ENCODE peak calls at places on chromosomes 11 and 22, in five cellular contexts. One of them, this sample, is unnamed.

GRCh38 chr22:44181033-44181911 is 547 bp downstream of the PARVG start:
- DNase-seq in iris pigment epithelial cell: no peak
- DNase-seq in Right ventricle myocardium superior: peak
- DNase-seq in HCT116: no peak
- DNase-seq in GM13977: peak
- DNase-seq in this sample: no peak

GRCh38 chr11:62592989-62593421 is 1.7 kb upstream of the TUT1 start:
- DNase-seq in Right ventricle myocardium superior: no peak
- DNase-seq in HCT116: no peak
- DNase-seq in iris pigment epithelial cell: no peak
- DNase-seq in GM13977: no peak
- DNase-seq in this sample: no peak

GRCh38 chr11:68569357-68569756 is 108.8 kb downstream of the PPP6R3 start:
- DNase-seq in HCT116: no peak
- DNase-seq in Right ventricle myocardium superior: no peak
- DNase-seq in GM13977: peak
- DNase-seq in iris pigment epithelial cell: peak
- DNase-seq in this sample: no peak

GRCh38 chr22:38228873-38229740 is 27.3 kb downstream of the MAFF start:
- DNase-seq in HCT116: peak
- DNase-seq in Right ventricle myocardium superior: peak
- DNase-seq in GM13977: no peak
- DNase-seq in iris pigment epithelial cell: peak
- DNase-seq in this sample: peak

GRCh38 chr22:29715240-29715639 is 4.6 kb upstream of the CABP7 start:
- DNase-seq in iris pigment epithelial cell: no peak
- DNase-seq in HCT116: no peak
- DNase-seq in Right ventricle myocardium superior: no peak
- DNase-seq in GM13977: no peak
- DNase-seq in this sample: no peak

GRCh38 chr11:61698173-61698965 is 18.2 kb downstream of the DAGLA start:
- DNase-seq in iris pigment epithelial cell: no peak
- DNase-seq in HCT116: no peak
- DNase-seq in Right ventricle myocardium superior: peak
- DNase-seq in GM13977: no peak
- DNase-seq in this sample: no peak

GRCh38 chr22:18031670-18032454 is 7.5 kb upstream of the MICAL3 start:
- DNase-seq in GM13977: no peak
- DNase-seq in iris pigment epithelial cell: peak
- DNase-seq in Right ventricle myocardium superior: no peak
- DNase-seq in HCT116: peak
- DNase-seq in this sample: peak

GRCh38 chr22:49780281-49780991 is 47.2 kb downstream of the BRD1 start:
- DNase-seq in GM13977: no peak
- DNase-seq in iris pigment epithelial cell: no peak
- DNase-seq in HCT116: no peak
- DNase-seq in Right ventricle myocardium superior: no peak
- DNase-seq in this sample: no peak

GRCh38 chr22:24333301-24333700 is 62.7 kb downstream of the SPECC1L start:
- DNase-seq in HCT116: peak
- DNase-seq in GM13977: no peak
- DNase-seq in iris pigment epithelial cell: peak
- DNase-seq in Right ventricle myocardium superior: no peak
- DNase-seq in this sample: peak

GRCh38 chr11:79439893-79440450 is 858 bp downstream of the TENM4 start:
- DNase-seq in iris pigment epithelial cell: peak
- DNase-seq in HCT116: no peak
- DNase-seq in Right ventricle myocardium superior: peak
- DNase-seq in GM13977: peak
- DNase-seq in this sample: peak

GRCh38 chr11:106695506-106695905 is 322.8 kb downstream of the GUCY1A2 start:
- DNase-seq in HCT116: no peak
- DNase-seq in Right ventricle myocardium superior: no peak
- DNase-seq in GM13977: no peak
- DNase-seq in iris pigment epithelial cell: peak
- DNase-seq in this sample: peak

GRCh38 chr11:96311120-96311568 is 31.9 kb downstream of the MAML2 start:
- DNase-seq in iris pigment epithelial cell: peak
- DNase-seq in HCT116: no peak
- DNase-seq in GM13977: no peak
- DNase-seq in Right ventricle myocardium superior: no peak
- DNase-seq in this sample: peak